ENCODE peak calls at places on chromosomes 5 and 9, in six cellular contexts. E, O, J, M, B and Q are unnamed samples. For H3K4me1 and H3K36me3, the result is how much of the 10 kb centered on the place peaks cover.

GRCh38 chr5:143716856-143717255 is 95.1 kb upstream of the HMHB1 start:
- DNase-seq in E (no peak), O (no peak), J (no peak), M (no peak), B (no peak), Q (no peak)

GRCh38 chr9:77374266-77374665 is 196.9 kb downstream of the VPS13A start:
- DNase-seq in E (no peak), O (no peak), J (no peak), M (no peak), B (no peak), Q (no peak)

GRCh38 chr9:89606049-89606481 is 1.3 kb downstream of the GADD45G start:
- DNase-seq in E (peak), O (peak), J (peak), M (peak), B (no peak), Q (peak)

GRCh38 chr9:137479315-137479861 is 20.3 kb upstream of the NSMF start:
- DNase-seq in E (no peak), O (no peak), J (no peak), M (peak), B (no peak), Q (no peak)

GRCh38 chr9:91033802-91034201 is 232.2 kb downstream of the SYK start:
- DNase-seq in E (no peak), O (peak), J (peak), M (no peak), B (peak), Q (peak)

GRCh38 chr9:35914307-35914807 is 5.1 kb downstream of the SPAAR start:
- DNase-seq in E (no peak), O (peak), J (peak), M (no peak), B (no peak), Q (no peak)

GRCh38 chr9:120413121-120414048 is 166.6 kb downstream of the CDK5RAP2 start:
- DNase-seq in E (peak), O (no peak), J (no peak), M (no peak), B (no peak), Q (no peak)

GRCh38 chr5:57332350-57332749 is 150.3 kb downstream of the ACTBL2 start:
- DNase-seq in E (no peak), O (no peak), J (no peak), M (no peak), B (no peak), Q (no peak)

GRCh38 chr5:164048527-164048926 is 543.1 kb downstream of the MAT2B start:
- DNase-seq in E (no peak), O (no peak), J (no peak), M (no peak), B (no peak), Q (no peak)

GRCh38 chr5:64040496-64040895 is 78.3 kb upstream of the HTR1A start:
- DNase-seq in E (no peak), O (no peak), J (no peak), M (no peak), B (no peak), Q (no peak)

GRCh38 chr5:60332244-60333018 is 367.5 kb downstream of the DEPDC1B start:
- DNase-seq in E (no peak), O (no peak), J (no peak), M (no peak), B (no peak), Q (no peak)

GRCh38 chr9:22423566-22423965 is 23.1 kb upstream of the DMRTA1 start:
- DNase-seq in E (no peak), O (no peak), J (no peak), M (no peak), B (no peak), Q (no peak)

GRCh38 chr5:12661617-12662370 is 757.5 kb upstream of the CTNND2 start:
- DNase-seq in E (no peak), O (no peak), J (no peak), M (no peak), B (no peak), Q (no peak)

GRCh38 chr9:36040271-36040925 is 3.7 kb downstream of the RECK start:
- DNase-seq in E (no peak), O (no peak), J (no peak), M (no peak), B (no peak), Q (no peak)

GRCh38 chr5:72390836-72391235 is 70.7 kb downstream of the PTCD2 start:
- DNase-seq in E (no peak), O (no peak), J (no peak), M (no peak), B (no peak), Q (no peak)

GRCh38 chr5:72387985-72388384 is 67.8 kb downstream of the PTCD2 start:
- DNase-seq in E (no peak), O (no peak), J (no peak), M (no peak), B (no peak), Q (no peak)

GRCh38 chr5:72392326-72392733 is 72.2 kb downstream of the PTCD2 start:
- DNase-seq in E (peak), O (no peak), J (no peak), M (no peak), B (no peak), Q (no peak)

GRCh38 chr5:72386639-72387038 is 66.5 kb downstream of the PTCD2 start:
- DNase-seq in E (no peak), O (no peak), J (no peak), M (no peak), B (no peak), Q (no peak)

GRCh38 chr5:72388652-72389051 is 68.5 kb downstream of the PTCD2 start:
- DNase-seq in E (no peak), O (no peak), J (no peak), M (no peak), B (no peak), Q (no peak)
- H3K4me1 ChIP-seq in E (under half), O (under half), J (under half), M (under half), B (under half), Q (under half)

GRCh38 chr5:15737036-15737821 is 237.2 kb downstream of the FBXL7 start:
- DNase-seq in E (no peak), O (no peak), J (no peak), M (no peak), B (no peak), Q (no peak)

GRCh38 chr5:15734058-15734457 is 234.1 kb downstream of the FBXL7 start:
- DNase-seq in E (no peak), O (no peak), J (no peak), M (no peak), B (no peak), Q (no peak)

GRCh38 chr5:15727375-15727774 is 227.4 kb downstream of the FBXL7 start:
- DNase-seq in E (no peak), O (no peak), J (no peak), M (no peak), B (no peak), Q (no peak)

GRCh38 chr5:15731686-15732085 is 231.7 kb downstream of the FBXL7 start:
- DNase-seq in E (no peak), O (no peak), J (no peak), M (no peak), B (no peak), Q (no peak)
- H3K4me3 ChIP-seq in E (no peak), O (no peak), J (no peak), M (no peak), B (no peak), Q (no peak)

GRCh38 chr9:2821855-2822254 is 22.0 kb downstream of the PUM3 start:
- DNase-seq in E (no peak), O (no peak), J (no peak), M (no peak), B (no peak), Q (no peak)

GRCh38 chr9:2824564-2824963 is 19.3 kb downstream of the PUM3 start:
- DNase-seq in E (no peak), O (no peak), J (no peak), M (peak), B (no peak), Q (no peak)

GRCh38 chr9:2824054-2824453 is 19.8 kb downstream of the PUM3 start:
- DNase-seq in E (no peak), O (no peak), J (no peak), M (no peak), B (no peak), Q (no peak)

GRCh38 chr9:2826291-2826690 is 17.6 kb downstream of the PUM3 start:
- DNase-seq in E (no peak), O (no peak), J (no peak), M (no peak), B (no peak), Q (no peak)
- H3K36me3 ChIP-seq in E (under half), O (half or more), J (under half), M (under half), B (half or more), Q (half or more)

GRCh38 chr9:127539259-127539981 is 72.7 kb upstream of the STXBP1 start:
- DNase-seq in E (no peak), O (peak), J (no peak), M (no peak), B (no peak), Q (no peak)

GRCh38 chr9:127539982-127540663 is 72.0 kb upstream of the STXBP1 start:
- DNase-seq in E (peak), O (no peak), J (no peak), M (no peak), B (no peak), Q (no peak)

GRCh38 chr9:127541176-127541575 is 70.9 kb upstream of the STXBP1 start:
- DNase-seq in E (no peak), O (no peak), J (no peak), M (no peak), B (no peak), Q (no peak)

GRCh38 chr9:127541865-127542264 is 70.2 kb upstream of the STXBP1 start:
- DNase-seq in E (no peak), O (no peak), J (no peak), M (no peak), B (no peak), Q (no peak)

DNA sequence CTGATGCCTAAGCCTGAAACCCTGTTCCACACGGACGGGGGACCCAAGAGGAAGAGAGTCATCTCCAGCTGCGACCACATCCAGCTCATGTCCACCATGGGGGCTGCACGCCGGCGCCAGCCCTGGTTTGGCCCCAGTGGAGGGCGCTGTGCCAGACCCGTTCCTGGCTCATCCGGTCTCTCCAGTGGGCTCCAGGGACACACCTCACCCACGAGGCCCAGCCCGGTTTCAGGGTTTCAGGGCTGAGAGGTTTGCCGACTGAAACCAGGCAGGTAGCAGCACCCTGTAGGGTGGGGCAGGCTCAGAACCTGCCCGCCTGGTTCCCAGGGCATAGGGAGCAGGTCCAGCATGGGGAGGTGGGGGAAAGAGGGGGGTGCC is 71.4 kb upstream of the STXBP1 start:
- DNase-seq in E (peak), O (peak), J (no peak), M (no peak), B (no peak), Q (no peak)
- H3K4me1 ChIP-seq in E (half or more), O (under half), J (under half), M (half or more), B (under half), Q (under half)

GRCh38 chr5:159777049-159777448 is 139.2 kb upstream of the ADRA1B start:
- DNase-seq in E (no peak), O (no peak), J (no peak), M (no peak), B (no peak), Q (no peak)

GRCh38 chr5:159774476-159775031 is 141.7 kb upstream of the ADRA1B start:
- DNase-seq in E (no peak), O (no peak), J (no peak), M (no peak), B (no peak), Q (no peak)

GRCh38 chr5:159775890-159776289 is 140.4 kb upstream of the ADRA1B start:
- DNase-seq in E (no peak), O (no peak), J (no peak), M (no peak), B (no peak), Q (no peak)

GRCh38 chr5:159773062-159773924 is 143.0 kb upstream of the ADRA1B start:
- DNase-seq in E (peak), O (peak), J (peak), M (peak), B (peak), Q (no peak)

DNA sequence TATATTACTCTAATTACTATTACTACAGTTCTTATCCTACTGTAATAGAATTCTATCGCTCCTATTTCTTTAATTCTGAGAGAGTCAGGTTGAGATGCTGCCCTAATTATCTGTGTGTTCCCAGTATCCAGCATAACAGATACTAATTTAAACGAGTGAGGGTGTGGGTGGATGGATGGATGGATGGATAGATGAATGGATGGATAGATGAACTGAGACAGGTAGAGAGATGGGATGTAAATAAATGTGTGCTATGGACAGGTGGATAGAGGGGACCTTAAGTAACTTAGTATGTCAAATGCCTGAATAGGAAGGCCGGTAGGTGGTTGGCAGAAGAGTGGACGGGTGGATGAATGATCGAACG is 143.6 kb upstream of the ADRA1B start:
- DNase-seq in E (no peak), O (no peak), J (no peak), M (no peak), B (no peak), Q (no peak)
- H3K4me3 ChIP-seq in E (peak), O (no peak), J (no peak), M (no peak), B (no peak), Q (no peak)

GRCh38 chr9:744046-744712 is 97.3 kb upstream of the DMRT1 start:
- DNase-seq in E (no peak), O (no peak), J (no peak), M (no peak), B (no peak), Q (no peak)
- H3K36me3 ChIP-seq in E (under half), O (under half), J (under half), M (under half), B (under half), Q (under half)

GRCh38 chr5:126055348-126055729 is 367.9 kb upstream of the GRAMD2B start:
- DNase-seq in E (no peak), O (no peak), J (no peak), M (no peak), B (no peak), Q (no peak)
- H3K4me1 ChIP-seq in E (under half), O (under half), J (under half), M (under half), B (under half), Q (under half)

DNA sequence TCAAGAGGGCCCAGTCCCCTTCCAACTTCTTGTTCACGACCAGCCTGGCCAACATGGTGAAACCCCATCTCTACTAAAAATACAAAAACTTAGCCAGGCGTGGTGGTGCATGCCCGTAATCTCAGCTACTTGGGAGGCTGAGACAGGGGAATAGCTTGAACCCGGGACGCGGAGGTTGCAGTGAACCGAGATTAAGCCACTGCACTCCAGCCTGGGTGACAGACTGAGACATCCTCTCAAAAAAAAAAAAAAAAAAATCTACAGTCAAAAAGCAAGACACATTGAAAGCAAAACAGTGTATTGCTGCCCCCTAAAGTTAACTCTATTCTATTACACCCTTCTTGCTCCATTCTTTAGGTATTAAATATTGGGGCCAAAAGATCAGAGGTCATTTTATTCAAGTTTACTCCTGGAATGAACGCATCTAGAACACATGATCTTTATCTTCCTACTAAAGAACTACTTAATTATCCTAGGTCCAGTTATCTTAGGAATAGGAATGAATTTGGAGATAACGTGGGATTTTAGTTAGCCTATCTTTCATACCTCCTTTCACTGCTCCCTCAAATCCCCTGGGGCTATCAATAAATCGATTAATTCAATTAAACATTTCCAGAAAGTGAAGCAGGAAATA is 2.4 kb downstream of the ATG12 start:
- DNase-seq in E (no peak), O (peak), J (no peak), M (no peak), B (peak), Q (peak)
- H3K4me3 ChIP-seq in E (no peak), O (peak), J (no peak), M (no peak), B (no peak), Q (peak)

DNA sequence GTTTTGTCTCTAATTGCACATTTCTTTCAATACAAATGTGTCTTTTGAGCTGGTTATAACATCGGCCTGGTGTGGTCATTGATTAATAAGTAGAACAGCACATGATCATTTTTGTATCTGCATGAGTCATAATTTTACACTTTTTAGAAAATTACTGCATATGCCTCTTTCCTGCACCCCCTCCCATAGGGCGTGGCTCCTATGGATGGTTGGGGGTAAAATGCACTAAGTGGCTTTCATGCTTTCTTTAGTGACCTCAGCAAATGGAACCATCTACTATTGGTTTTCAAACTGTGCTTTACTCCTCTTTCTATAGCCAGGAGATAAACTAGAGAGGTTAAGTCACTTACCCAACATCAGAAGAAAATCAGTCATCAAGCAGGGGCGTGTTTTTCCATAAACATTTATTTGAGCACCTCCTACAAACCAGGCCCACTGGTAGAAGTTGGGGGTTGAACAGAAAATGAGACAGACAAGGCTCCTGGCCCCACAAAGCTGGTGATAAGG is 3.8 kb downstream of the ANXA6 start:
- DNase-seq in E (no peak), O (no peak), J (no peak), M (no peak), B (no peak), Q (peak)
- H3K36me3 ChIP-seq in E (under half), O (under half), J (under half), M (under half), B (under half), Q (under half)

GRCh38 chr9:86175223-86175622 is 75.9 kb upstream of the GOLM1 start:
- DNase-seq in E (no peak), O (no peak), J (no peak), M (no peak), B (no peak), Q (no peak)

GRCh38 chr9:86181379-86182315 is 77.8 kb downstream of the C9orf153 start:
- DNase-seq in E (no peak), O (no peak), J (no peak), M (no peak), B (no peak), Q (no peak)

GRCh38 chr9:86176468-86176867 is 77.1 kb upstream of the GOLM1 start:
- DNase-seq in E (no peak), O (no peak), J (no peak), M (no peak), B (no peak), Q (no peak)

GRCh38 chr9:86175743-86176456 is 76.5 kb upstream of the GOLM1 start:
- DNase-seq in E (no peak), O (no peak), J (no peak), M (no peak), B (no peak), Q (no peak)
- H3K4me1 ChIP-seq in E (under half), O (under half), J (under half), M (under half), B (under half), Q (under half)